ENCODE peak calls at places on chromosomes 2 and 18, in nine cellular contexts. One of them, this sample, is unnamed.

GRCh38 chr2:214217599-214217998 is 193.3 kb upstream of the VWC2L start:
- DNase-seq in GM12865: no peak
- DNase-seq in BJ: no peak
- DNase-seq in AG04449: no peak
- DNase-seq in H9: no peak
- DNase-seq in dorsolateral prefrontal cortex: no peak
- DNase-seq in activated B cell treated with CpG ODN at 0.5 μM for 24 hours: no peak
- DNase-seq in nephron progenitor cell: no peak
- DNase-seq in mammary epithelial cell: peak
- DNase-seq in this sample: no peak

GRCh38 chr2:198316231-198316630 is 511.8 kb downstream of the PLCL1 start:
- DNase-seq in GM12865: no peak
- DNase-seq in BJ: no peak
- DNase-seq in AG04449: no peak
- DNase-seq in H9: no peak
- DNase-seq in dorsolateral prefrontal cortex: no peak
- DNase-seq in activated B cell treated with CpG ODN at 0.5 μM for 24 hours: no peak
- DNase-seq in nephron progenitor cell: no peak
- DNase-seq in mammary epithelial cell: no peak
- DNase-seq in this sample: no peak

GRCh38 chr2:169361706-169362345 is 508 bp downstream of the LRP2 start:
- DNase-seq in GM12865: peak
- DNase-seq in BJ: no peak
- DNase-seq in AG04449: no peak
- DNase-seq in H9: peak
- DNase-seq in dorsolateral prefrontal cortex: no peak
- DNase-seq in activated B cell treated with CpG ODN at 0.5 μM for 24 hours: peak
- DNase-seq in nephron progenitor cell: peak
- DNase-seq in mammary epithelial cell: peak
- DNase-seq in this sample: peak

GRCh38 chr2:228474466-228474865 is 293.0 kb upstream of the SPHKAP start:
- DNase-seq in GM12865: no peak
- DNase-seq in BJ: peak
- DNase-seq in AG04449: no peak
- DNase-seq in H9: no peak
- DNase-seq in dorsolateral prefrontal cortex: no peak
- DNase-seq in activated B cell treated with CpG ODN at 0.5 μM for 24 hours: no peak
- DNase-seq in nephron progenitor cell: no peak
- DNase-seq in mammary epithelial cell: no peak
- DNase-seq in this sample: no peak

GRCh38 chr2:40105593-40105992 is 326.5 kb upstream of the THUMPD2 start:
- DNase-seq in GM12865: no peak
- DNase-seq in BJ: no peak
- DNase-seq in AG04449: no peak
- DNase-seq in H9: no peak
- DNase-seq in dorsolateral prefrontal cortex: no peak
- DNase-seq in activated B cell treated with CpG ODN at 0.5 μM for 24 hours: no peak
- DNase-seq in nephron progenitor cell: no peak
- DNase-seq in mammary epithelial cell: no peak
- DNase-seq in this sample: no peak

GRCh38 chr2:232876071-232876977 is 6.3 kb downstream of the SNORC start:
- DNase-seq in GM12865: peak
- DNase-seq in BJ: no peak
- DNase-seq in AG04449: no peak
- DNase-seq in H9: no peak
- DNase-seq in dorsolateral prefrontal cortex: no peak
- DNase-seq in activated B cell treated with CpG ODN at 0.5 μM for 24 hours: peak
- DNase-seq in nephron progenitor cell: peak
- DNase-seq in mammary epithelial cell: peak
- DNase-seq in this sample: peak

GRCh38 chr2:219422944-219423534 is 4.9 kb downstream of the DES start:
- DNase-seq in GM12865: no peak
- DNase-seq in BJ: no peak
- DNase-seq in AG04449: no peak
- DNase-seq in H9: peak
- DNase-seq in dorsolateral prefrontal cortex: no peak
- DNase-seq in activated B cell treated with CpG ODN at 0.5 μM for 24 hours: no peak
- DNase-seq in nephron progenitor cell: no peak
- DNase-seq in mammary epithelial cell: no peak
- DNase-seq in this sample: no peak

GRCh38 chr2:228329279-228329678 is 147.8 kb upstream of the SPHKAP start:
- DNase-seq in GM12865: no peak
- DNase-seq in BJ: no peak
- DNase-seq in AG04449: no peak
- DNase-seq in H9: no peak
- DNase-seq in dorsolateral prefrontal cortex: no peak
- DNase-seq in activated B cell treated with CpG ODN at 0.5 μM for 24 hours: no peak
- DNase-seq in nephron progenitor cell: no peak
- DNase-seq in mammary epithelial cell: no peak
- DNase-seq in this sample: no peak

GRCh38 chr2:67936995-67937394 is 125.8 kb downstream of the C1D start:
- DNase-seq in GM12865: no peak
- DNase-seq in BJ: no peak
- DNase-seq in AG04449: no peak
- DNase-seq in H9: no peak
- DNase-seq in dorsolateral prefrontal cortex: no peak
- DNase-seq in activated B cell treated with CpG ODN at 0.5 μM for 24 hours: no peak
- DNase-seq in nephron progenitor cell: no peak
- DNase-seq in mammary epithelial cell: no peak
- DNase-seq in this sample: no peak

GRCh38 chr2:85795331-85796045 is 41.7 kb downstream of the ATOH8 start:
- DNase-seq in GM12865: no peak
- DNase-seq in BJ: no peak
- DNase-seq in AG04449: no peak
- DNase-seq in H9: no peak
- DNase-seq in dorsolateral prefrontal cortex: no peak
- DNase-seq in activated B cell treated with CpG ODN at 0.5 μM for 24 hours: no peak
- DNase-seq in nephron progenitor cell: no peak
- DNase-seq in mammary epithelial cell: no peak
- DNase-seq in this sample: no peak

GRCh38 chr2:35973132-35973736 is 382.3 kb upstream of the CRIM1 start:
- DNase-seq in GM12865: peak
- DNase-seq in BJ: no peak
- DNase-seq in AG04449: no peak
- DNase-seq in H9: no peak
- DNase-seq in dorsolateral prefrontal cortex: no peak
- DNase-seq in activated B cell treated with CpG ODN at 0.5 μM for 24 hours: no peak
- DNase-seq in nephron progenitor cell: no peak
- DNase-seq in mammary epithelial cell: peak
- DNase-seq in this sample: peak

GRCh38 chr18:74689251-74689650 is 91.6 kb downstream of the ZNF407 start:
- DNase-seq in GM12865: no peak
- DNase-seq in BJ: peak
- DNase-seq in AG04449: no peak
- DNase-seq in H9: no peak
- DNase-seq in dorsolateral prefrontal cortex: no peak
- DNase-seq in activated B cell treated with CpG ODN at 0.5 μM for 24 hours: no peak
- DNase-seq in nephron progenitor cell: no peak
- DNase-seq in mammary epithelial cell: no peak
- DNase-seq in this sample: no peak

GRCh38 chr18:10499230-10499629 is 26.6 kb upstream of the NAPG start:
- DNase-seq in GM12865: no peak
- DNase-seq in BJ: no peak
- DNase-seq in AG04449: no peak
- DNase-seq in H9: no peak
- DNase-seq in dorsolateral prefrontal cortex: no peak
- DNase-seq in activated B cell treated with CpG ODN at 0.5 μM for 24 hours: no peak
- DNase-seq in nephron progenitor cell: no peak
- DNase-seq in mammary epithelial cell: no peak
- DNase-seq in this sample: no peak

GRCh38 chr2:195320416-195320973 is 336.5 kb upstream of the SLC39A10 start:
- DNase-seq in GM12865: no peak
- DNase-seq in BJ: no peak
- DNase-seq in AG04449: no peak
- DNase-seq in H9: no peak
- DNase-seq in dorsolateral prefrontal cortex: no peak
- DNase-seq in activated B cell treated with CpG ODN at 0.5 μM for 24 hours: no peak
- DNase-seq in nephron progenitor cell: no peak
- DNase-seq in mammary epithelial cell: no peak
- DNase-seq in this sample: no peak

DNA sequence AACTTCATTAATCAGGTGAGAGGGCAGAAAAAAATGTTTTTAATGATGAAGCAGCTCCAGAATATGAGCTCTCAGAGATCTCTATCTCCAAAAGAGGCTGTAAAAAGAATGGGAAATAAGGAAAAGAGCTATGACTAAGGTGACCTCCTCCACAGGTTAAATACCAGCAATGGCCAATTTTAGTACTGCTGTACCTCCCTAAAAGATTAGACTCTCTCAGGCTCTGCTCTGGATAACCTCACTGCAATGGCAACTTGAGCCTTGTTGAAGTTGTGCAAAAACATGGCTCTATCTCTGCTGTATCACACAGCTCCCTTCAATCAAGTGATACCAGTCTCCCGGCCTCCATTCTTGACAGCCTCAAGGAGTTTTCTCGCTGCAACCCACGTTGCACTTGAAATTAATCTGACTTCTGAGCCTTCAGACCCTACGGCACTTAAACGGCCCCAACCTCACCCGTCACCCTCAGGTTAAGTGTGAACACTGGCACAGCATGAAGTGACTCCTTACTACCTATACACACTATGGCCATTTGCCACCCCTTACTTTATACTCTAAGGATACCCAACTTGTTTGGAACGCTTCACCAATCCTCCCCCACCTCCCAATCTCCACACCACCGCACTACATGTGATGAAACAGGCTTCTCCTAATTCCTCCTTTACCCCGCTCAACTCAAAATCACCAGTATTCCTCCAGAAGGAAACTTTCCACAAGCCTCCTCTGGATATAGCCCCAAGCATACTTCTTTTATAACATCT is 36.3 kb downstream of the SMAD2 start:
- DNase-seq in GM12865: no peak
- DNase-seq in BJ: no peak
- DNase-seq in AG04449: no peak
- DNase-seq in H9: no peak
- DNase-seq in dorsolateral prefrontal cortex: no peak
- DNase-seq in activated B cell treated with CpG ODN at 0.5 μM for 24 hours: no peak
- DNase-seq in nephron progenitor cell: no peak
- DNase-seq in mammary epithelial cell: no peak
- DNase-seq in this sample: no peak
- TF ChIP-seq CTCF in GM12865: no peak
- TF ChIP-seq CTCF in BJ: no peak
- TF ChIP-seq CTCF in AG04449: no peak
- TF ChIP-seq CTCF in H9: no peak
- TF ChIP-seq CTCF in dorsolateral prefrontal cortex: no peak
- TF ChIP-seq CTCF in activated B cell treated with CpG ODN at 0.5 μM for 24 hours: no peak
- TF ChIP-seq CTCF in nephron progenitor cell: no peak
- TF ChIP-seq CTCF in mammary epithelial cell: no peak
- TF ChIP-seq CTCF in this sample: no peak

GRCh38 chr2:171541202-171541884 is 19.1 kb downstream of the CYBRD1 start:
- DNase-seq in GM12865: peak
- DNase-seq in BJ: no peak
- DNase-seq in AG04449: no peak
- DNase-seq in H9: peak
- DNase-seq in dorsolateral prefrontal cortex: no peak
- DNase-seq in activated B cell treated with CpG ODN at 0.5 μM for 24 hours: no peak
- DNase-seq in nephron progenitor cell: no peak
- DNase-seq in mammary epithelial cell: no peak
- DNase-seq in this sample: no peak
- TF ChIP-seq CTCF in GM12865: peak
- TF ChIP-seq CTCF in BJ: peak
- TF ChIP-seq CTCF in AG04449: peak
- TF ChIP-seq CTCF in H9: peak
- TF ChIP-seq CTCF in dorsolateral prefrontal cortex: no peak
- TF ChIP-seq CTCF in activated B cell treated with CpG ODN at 0.5 μM for 24 hours: no peak
- TF ChIP-seq CTCF in nephron progenitor cell: peak
- TF ChIP-seq CTCF in mammary epithelial cell: peak
- TF ChIP-seq CTCF in this sample: peak

GRCh38 chr2:20582600-20583221 is 68.2 kb downstream of the HS1BP3 start:
- DNase-seq in GM12865: no peak
- DNase-seq in BJ: no peak
- DNase-seq in AG04449: no peak
- DNase-seq in H9: no peak
- DNase-seq in dorsolateral prefrontal cortex: peak
- DNase-seq in activated B cell treated with CpG ODN at 0.5 μM for 24 hours: no peak
- DNase-seq in nephron progenitor cell: no peak
- DNase-seq in mammary epithelial cell: no peak
- DNase-seq in this sample: no peak
- TF ChIP-seq CTCF in GM12865: no peak
- TF ChIP-seq CTCF in BJ: no peak
- TF ChIP-seq CTCF in AG04449: no peak
- TF ChIP-seq CTCF in H9: no peak
- TF ChIP-seq CTCF in dorsolateral prefrontal cortex: no peak
- TF ChIP-seq CTCF in activated B cell treated with CpG ODN at 0.5 μM for 24 hours: no peak
- TF ChIP-seq CTCF in nephron progenitor cell: no peak
- TF ChIP-seq CTCF in mammary epithelial cell: no peak
- TF ChIP-seq CTCF in this sample: no peak

GRCh38 chr2:45255568-45255967 is 246.3 kb upstream of the SIX2 start:
- DNase-seq in GM12865: no peak
- DNase-seq in BJ: no peak
- DNase-seq in AG04449: no peak
- DNase-seq in H9: no peak
- DNase-seq in dorsolateral prefrontal cortex: no peak
- DNase-seq in activated B cell treated with CpG ODN at 0.5 μM for 24 hours: no peak
- DNase-seq in nephron progenitor cell: no peak
- DNase-seq in mammary epithelial cell: no peak
- DNase-seq in this sample: no peak

GRCh38 chr2:45257820-45258219 is 248.6 kb upstream of the SIX2 start:
- DNase-seq in GM12865: no peak
- DNase-seq in BJ: no peak
- DNase-seq in AG04449: no peak
- DNase-seq in H9: no peak
- DNase-seq in dorsolateral prefrontal cortex: no peak
- DNase-seq in activated B cell treated with CpG ODN at 0.5 μM for 24 hours: no peak
- DNase-seq in nephron progenitor cell: no peak
- DNase-seq in mammary epithelial cell: no peak
- DNase-seq in this sample: no peak

GRCh38 chr2:45256867-45257641 is 247.8 kb upstream of the SIX2 start:
- DNase-seq in GM12865: no peak
- DNase-seq in BJ: no peak
- DNase-seq in AG04449: no peak
- DNase-seq in H9: peak
- DNase-seq in dorsolateral prefrontal cortex: no peak
- DNase-seq in activated B cell treated with CpG ODN at 0.5 μM for 24 hours: no peak
- DNase-seq in nephron progenitor cell: peak
- DNase-seq in mammary epithelial cell: no peak
- DNase-seq in this sample: no peak

GRCh38 chr2:45258251-45258775 is 249.1 kb upstream of the SIX2 start:
- DNase-seq in GM12865: no peak
- DNase-seq in BJ: no peak
- DNase-seq in AG04449: no peak
- DNase-seq in H9: no peak
- DNase-seq in dorsolateral prefrontal cortex: no peak
- DNase-seq in activated B cell treated with CpG ODN at 0.5 μM for 24 hours: no peak
- DNase-seq in nephron progenitor cell: no peak
- DNase-seq in mammary epithelial cell: no peak
- DNase-seq in this sample: no peak

DNA sequence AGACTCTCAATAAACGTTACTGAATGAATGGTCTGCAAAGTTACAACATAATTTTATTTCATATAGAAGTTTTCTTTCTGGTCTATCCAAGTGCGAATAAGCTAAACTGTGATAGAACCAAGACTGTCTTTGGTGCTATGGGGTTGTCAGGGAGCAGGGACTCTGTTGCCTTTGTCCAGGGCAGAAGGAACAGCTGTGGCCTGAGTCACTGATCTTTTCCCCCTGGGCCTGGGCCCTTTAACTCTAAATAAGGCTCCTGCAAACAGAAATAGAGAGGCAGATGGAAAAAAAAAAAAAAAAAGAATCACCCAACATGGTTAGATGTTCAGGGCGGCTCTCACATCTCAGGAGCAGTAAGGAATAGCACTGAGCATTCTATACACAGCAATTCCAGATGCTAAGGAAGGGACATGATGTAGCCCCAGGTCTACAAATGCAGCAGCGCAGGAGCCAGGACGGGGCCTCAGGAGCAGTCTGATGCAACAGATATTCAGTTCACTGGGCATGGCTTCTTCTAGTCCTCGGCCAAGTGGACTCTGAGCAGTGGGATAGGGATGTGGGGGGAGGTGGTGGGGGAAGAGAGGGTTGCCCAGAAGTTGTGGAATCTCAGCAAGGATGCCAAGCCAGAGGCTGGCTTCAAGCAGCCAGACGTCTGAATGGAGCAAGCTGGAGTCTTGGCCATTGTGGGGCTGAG is 247.1 kb upstream of the SIX2 start:
- DNase-seq in GM12865: no peak
- DNase-seq in BJ: no peak
- DNase-seq in AG04449: no peak
- DNase-seq in H9: no peak
- DNase-seq in dorsolateral prefrontal cortex: no peak
- DNase-seq in activated B cell treated with CpG ODN at 0.5 μM for 24 hours: no peak
- DNase-seq in nephron progenitor cell: no peak
- DNase-seq in mammary epithelial cell: no peak
- DNase-seq in this sample: no peak
- TF ChIP-seq CTCF in GM12865: no peak
- TF ChIP-seq CTCF in BJ: no peak
- TF ChIP-seq CTCF in AG04449: no peak
- TF ChIP-seq CTCF in H9: no peak
- TF ChIP-seq CTCF in dorsolateral prefrontal cortex: no peak
- TF ChIP-seq CTCF in activated B cell treated with CpG ODN at 0.5 μM for 24 hours: no peak
- TF ChIP-seq CTCF in nephron progenitor cell: no peak
- TF ChIP-seq CTCF in mammary epithelial cell: no peak
- TF ChIP-seq CTCF in this sample: no peak